ENCODE peak calls at places on chromosomes 3 and 15, in eight cellular contexts. Z, P, U, X, E, T, B and F are unnamed samples.

GRCh38 chr3:33099701-33100100 is 2.8 kb upstream of the GLB1 start:
- DNase-seq in Z (no peak), P (no peak), U (no peak), X (no peak), E (no peak), T (no peak), B (no peak), F (no peak)

GRCh38 chr15:61083781-61084134 is 145.3 kb downstream of the RORA start:
- DNase-seq in Z (no peak), P (no peak), U (no peak), X (no peak), E (no peak), T (no peak), B (no peak), F (no peak)

GRCh38 chr15:28929200-28929599 is 43.4 kb downstream of the APBA2 start:
- DNase-seq in Z (no peak), P (no peak), U (no peak), X (no peak), E (no peak), T (no peak), B (no peak), F (no peak)

GRCh38 chr15:92025717-92026270 is 172.3 kb downstream of the SLCO3A1 start:
- DNase-seq in Z (no peak), P (no peak), U (peak), X (no peak), E (no peak), T (no peak), B (no peak), F (no peak)

GRCh38 chr15:52466134-52466701 is 62.5 kb downstream of the MYO5A start:
- DNase-seq in Z (no peak), P (peak), U (no peak), X (peak), E (no peak), T (peak), B (no peak), F (peak)

GRCh38 chr3:127443581-127444375 is 146.8 kb downstream of the TPRA1 start:
- DNase-seq in Z (no peak), P (no peak), U (no peak), X (no peak), E (no peak), T (no peak), B (no peak), F (no peak)

GRCh38 chr3:172125963-172126403 is 86.6 kb downstream of the FNDC3B start:
- DNase-seq in Z (peak), P (no peak), U (peak), X (no peak), E (no peak), T (no peak), B (no peak), F (no peak)

GRCh38 chr15:99476413-99477222 is 89.2 kb upstream of the MEF2A start:
- DNase-seq in Z (peak), P (no peak), U (peak), X (no peak), E (no peak), T (peak), B (peak), F (peak)

GRCh38 chr3:107767897-107768605 is 245.3 kb downstream of the BBX start:
- DNase-seq in Z (no peak), P (no peak), U (no peak), X (no peak), E (no peak), T (no peak), B (no peak), F (no peak)

GRCh38 chr3:31544634-31545033 is 11.9 kb downstream of the STT3B start:
- DNase-seq in Z (no peak), P (no peak), U (peak), X (no peak), E (no peak), T (no peak), B (no peak), F (no peak)

GRCh38 chr3:124117486-124117885 is 125.6 kb upstream of the ROPN1 start:
- DNase-seq in Z (peak), P (no peak), U (no peak), X (no peak), E (no peak), T (no peak), B (no peak), F (no peak)

GRCh38 chr3:42657675-42658074 is 4.2 kb downstream of the ZBTB47 start:
- DNase-seq in Z (no peak), P (no peak), U (no peak), X (no peak), E (no peak), T (no peak), B (no peak), F (no peak)

GRCh38 chr15:45276851-45277250 is 24.8 kb downstream of the SLC28A2 start:
- DNase-seq in Z (peak), P (peak), U (peak), X (peak), E (no peak), T (peak), B (peak), F (peak)

GRCh38 chr15:22888120-22888859 is 49.8 kb downstream of the NIPA2 start:
- DNase-seq in Z (peak), P (no peak), U (peak), X (no peak), E (no peak), T (no peak), B (no peak), F (no peak)

GRCh38 chr15:101675015-101675414 is 22.8 kb upstream of the TM2D3 start:
- DNase-seq in Z (peak), P (no peak), U (no peak), X (no peak), E (no peak), T (no peak), B (no peak), F (no peak)

GRCh38 chr3:173371848-173372487 is 25.6 kb upstream of the NLGN1 start:
- DNase-seq in Z (peak), P (peak), U (peak), X (peak), E (no peak), T (no peak), B (peak), F (peak)
- TF ChIP-seq CTCF in Z (peak), P (peak), U (peak), X (peak), E (peak), T (peak), B (peak), F (peak)

DNA sequence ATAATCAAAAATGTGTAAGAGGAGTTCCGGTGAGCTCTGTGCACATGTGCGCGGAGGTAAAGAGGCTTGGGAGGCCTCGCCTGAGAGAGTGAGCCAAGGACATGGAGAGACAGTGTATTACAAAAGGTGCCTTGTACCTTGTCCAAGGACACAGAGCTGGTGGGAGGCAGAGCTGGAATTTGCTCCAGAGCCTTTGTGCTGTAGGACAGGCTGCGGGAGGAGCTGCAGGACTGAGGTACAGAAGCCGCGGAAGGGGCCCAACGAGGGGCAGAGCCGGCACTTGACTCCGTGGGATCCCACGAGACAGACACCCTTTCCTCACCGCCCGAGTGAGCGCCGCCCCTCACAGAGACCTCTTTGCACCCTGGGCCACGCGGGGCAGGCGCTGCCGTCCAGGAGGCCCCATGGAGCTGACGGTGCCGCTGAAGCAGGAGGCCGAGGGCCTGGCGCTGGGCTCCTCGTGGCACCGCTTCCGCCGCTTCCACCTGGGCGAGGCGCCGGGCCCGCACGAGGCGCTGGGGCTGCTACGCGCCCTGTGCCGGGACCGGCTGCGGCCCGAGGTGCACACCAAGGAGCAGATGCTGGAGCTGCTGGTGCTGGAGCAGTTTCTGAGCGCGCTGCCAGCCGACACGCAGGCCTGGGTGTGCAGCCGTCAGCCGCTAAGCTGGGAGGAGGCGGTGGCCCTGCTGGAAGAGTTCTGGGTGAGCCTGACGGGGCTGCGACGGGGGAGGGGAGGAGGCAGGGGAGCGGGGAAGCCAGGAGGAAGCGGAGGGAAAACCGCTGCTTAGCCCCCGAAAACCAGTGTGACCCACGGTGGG is 68.7 kb downstream of the SLTM start:
- DNase-seq in Z (no peak), P (peak), U (peak), X (no peak), E (no peak), T (no peak), B (peak), F (peak)
- H2AFZ ChIP-seq in Z (no peak), P (peak), U (peak), X (no peak), E (no peak), T (peak), B (no peak), F (peak)

DNA sequence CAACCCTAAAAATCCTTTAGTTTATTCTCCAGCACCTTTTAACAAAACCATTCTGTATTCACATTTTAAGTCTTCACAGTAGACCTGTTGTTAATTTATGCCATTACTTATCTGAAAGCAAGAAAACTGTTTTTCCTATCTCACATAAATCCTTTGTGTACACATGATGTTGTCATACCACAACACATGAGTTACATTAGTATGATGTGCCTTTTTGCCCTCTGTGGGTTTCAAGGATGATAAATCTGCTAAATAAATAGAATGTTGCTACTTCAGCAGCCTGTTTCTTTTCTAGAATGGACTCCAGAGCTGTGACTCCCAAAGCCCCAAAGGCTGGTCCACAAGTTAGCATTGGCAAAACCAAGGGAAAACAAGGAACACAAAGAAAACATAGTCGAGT is 151.6 kb downstream of the SERPINI1 start:
- DNase-seq in Z (peak), P (no peak), U (peak), X (no peak), E (no peak), T (no peak), B (no peak), F (no peak)
- TF ChIP-seq EZH2phosphoT487 in Z (no peak), P (no peak), U (no peak), X (no peak), E (no peak), T (no peak), B (no peak), F (no peak)

GRCh38 chr15:98150531-98150930 is 190.0 kb downstream of the ARRDC4 start:
- DNase-seq in Z (no peak), P (no peak), U (no peak), X (peak), E (no peak), T (peak), B (no peak), F (no peak)

GRCh38 chr15:98144388-98144787 is 183.9 kb downstream of the ARRDC4 start:
- DNase-seq in Z (no peak), P (no peak), U (no peak), X (no peak), E (no peak), T (no peak), B (no peak), F (no peak)

GRCh38 chr15:98146031-98146430 is 185.5 kb downstream of the ARRDC4 start:
- DNase-seq in Z (no peak), P (no peak), U (no peak), X (no peak), E (no peak), T (no peak), B (no peak), F (no peak)

GRCh38 chr15:98150084-98150483 is 189.6 kb downstream of the ARRDC4 start:
- DNase-seq in Z (no peak), P (no peak), U (no peak), X (no peak), E (no peak), T (peak), B (no peak), F (no peak)

DNA sequence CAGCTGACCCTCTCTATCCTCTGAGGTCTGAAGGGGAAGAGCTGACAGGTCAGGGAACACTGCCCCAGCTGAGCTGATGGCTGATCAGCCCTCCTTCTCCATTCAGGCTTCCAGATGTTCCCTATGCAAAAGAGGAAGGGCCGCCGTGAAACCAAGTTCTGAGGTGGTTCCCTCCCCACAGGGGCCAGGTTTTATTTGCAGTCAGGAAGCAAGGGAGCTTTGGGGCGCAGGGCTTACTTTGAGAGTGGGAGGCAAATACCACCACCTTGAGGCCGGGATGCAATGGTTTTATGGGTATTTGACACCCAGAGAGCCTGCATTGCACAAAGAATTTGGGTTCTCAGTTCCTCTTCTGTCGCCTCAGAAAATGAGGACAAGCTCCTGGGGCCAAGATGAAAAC is 186.9 kb downstream of the ARRDC4 start:
- DNase-seq in Z (no peak), P (peak), U (no peak), X (no peak), E (no peak), T (peak), B (no peak), F (no peak)
- TF ChIP-seq CTCF in Z (no peak), P (no peak), U (no peak), X (no peak), E (no peak), T (no peak), B (no peak), F (no peak)

DNA sequence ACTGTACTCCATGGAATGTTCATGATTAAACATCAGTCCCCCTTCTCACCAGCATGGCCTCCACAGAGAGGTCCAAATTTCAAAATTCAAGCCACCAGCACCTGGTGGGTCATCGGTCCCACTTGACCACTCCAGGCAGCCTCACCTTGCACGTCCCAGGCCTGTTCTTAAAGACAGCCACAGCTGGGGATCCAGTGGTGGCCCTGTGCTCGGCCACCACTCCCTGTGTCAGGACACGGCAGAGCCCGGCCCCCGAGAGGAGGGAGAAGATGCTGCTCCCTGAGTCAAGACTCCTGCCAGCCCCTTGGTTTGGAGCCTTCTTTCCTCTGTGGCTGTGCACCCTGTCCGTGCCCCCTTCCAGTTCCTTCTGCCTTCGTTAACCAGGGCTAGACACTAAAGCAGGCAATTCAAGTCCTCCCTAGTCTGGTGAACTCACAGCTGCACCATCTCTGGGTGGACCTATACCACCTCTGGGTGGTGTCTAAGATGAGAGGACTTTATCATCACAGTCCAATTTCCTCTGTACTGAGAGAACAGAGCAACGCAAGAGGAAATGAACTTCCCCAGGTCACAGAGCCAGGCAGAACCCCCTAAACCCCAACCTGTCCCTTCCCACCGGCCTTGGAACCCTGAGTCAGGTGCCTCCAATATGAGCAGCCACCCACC is 97.1 kb downstream of the MEGF11 start:
- DNase-seq in Z (no peak), P (no peak), U (no peak), X (no peak), E (no peak), T (peak), B (no peak), F (no peak)
- H2AFZ ChIP-seq in Z (no peak), P (no peak), U (no peak), X (no peak), E (no peak), T (peak), B (no peak), F (no peak)

DNA sequence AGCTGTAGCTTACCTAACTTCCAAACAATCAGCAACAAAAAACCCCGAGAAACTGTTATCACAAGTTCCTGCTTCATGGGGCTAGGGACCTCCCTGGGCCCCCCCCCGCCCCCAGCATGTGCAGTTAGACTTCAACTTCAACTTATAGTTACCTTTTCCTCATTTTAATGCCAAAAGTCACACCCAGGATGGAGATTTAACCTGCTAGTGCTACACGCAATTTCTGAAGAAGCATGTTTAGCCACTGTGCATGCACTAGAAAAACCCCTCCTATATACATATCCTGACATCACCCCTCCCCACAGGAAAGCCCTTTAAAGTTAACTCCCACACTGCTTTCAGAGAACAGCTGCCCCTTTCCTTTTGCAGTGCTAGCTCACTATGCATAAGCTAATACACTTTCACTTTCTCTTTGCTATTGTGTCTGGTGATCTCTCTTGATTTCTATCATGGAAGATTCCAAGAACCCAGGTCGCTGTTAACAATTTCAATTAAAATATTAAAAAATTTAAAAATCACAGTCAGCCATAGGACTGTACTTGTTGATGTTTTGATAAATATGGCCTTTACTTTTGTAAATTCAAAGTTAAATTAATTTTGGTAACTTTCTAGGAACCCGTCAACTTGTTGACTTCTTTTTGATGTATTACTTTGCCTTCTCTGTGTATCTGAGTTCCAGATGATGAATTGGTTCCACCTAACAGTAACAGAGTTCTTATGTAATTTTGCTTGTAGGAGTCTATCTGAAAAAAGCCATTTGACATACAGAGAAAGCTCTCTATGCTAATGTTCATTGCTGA is 75.2 kb upstream of the ACAD9 start:
- DNase-seq in Z (no peak), P (peak), U (no peak), X (peak), E (no peak), T (peak), B (no peak), F (no peak)
- TF ChIP-seq EZH2phosphoT487 in Z (no peak), P (no peak), U (no peak), X (no peak), E (no peak), T (no peak), B (no peak), F (no peak)

DNA sequence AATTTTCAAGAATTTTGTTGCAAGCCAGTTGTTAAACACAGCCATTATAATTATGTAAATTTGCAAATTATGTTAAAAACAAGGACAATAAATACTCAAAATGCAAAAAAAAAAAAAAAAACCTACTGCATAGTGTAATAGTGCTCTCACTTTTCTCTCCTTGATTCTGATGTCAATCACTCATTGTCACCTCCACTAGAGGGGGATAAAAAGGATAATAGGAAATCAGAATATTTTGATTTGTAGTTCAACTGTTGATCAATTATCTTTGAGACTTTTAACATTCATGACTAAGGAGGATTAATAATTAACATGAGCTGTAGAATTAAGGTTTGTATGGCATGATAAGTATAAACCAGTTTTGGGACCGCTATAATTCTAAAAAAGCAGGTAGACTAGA is 40.2 kb downstream of the PPARG start:
- DNase-seq in Z (no peak), P (no peak), U (no peak), X (no peak), E (no peak), T (no peak), B (no peak), F (no peak)
- TF ChIP-seq CTCF in Z (peak), P (no peak), U (no peak), X (no peak), E (peak), T (peak), B (no peak), F (peak)

GRCh38 chr3:155363690-155364070 is 70.2 kb upstream of the STRIT1 start:
- DNase-seq in Z (no peak), P (peak), U (no peak), X (no peak), E (no peak), T (no peak), B (no peak), F (peak)
- H2AFZ ChIP-seq in Z (no peak), P (no peak), U (no peak), X (no peak), E (no peak), T (no peak), B (no peak), F (no peak)

DNA sequence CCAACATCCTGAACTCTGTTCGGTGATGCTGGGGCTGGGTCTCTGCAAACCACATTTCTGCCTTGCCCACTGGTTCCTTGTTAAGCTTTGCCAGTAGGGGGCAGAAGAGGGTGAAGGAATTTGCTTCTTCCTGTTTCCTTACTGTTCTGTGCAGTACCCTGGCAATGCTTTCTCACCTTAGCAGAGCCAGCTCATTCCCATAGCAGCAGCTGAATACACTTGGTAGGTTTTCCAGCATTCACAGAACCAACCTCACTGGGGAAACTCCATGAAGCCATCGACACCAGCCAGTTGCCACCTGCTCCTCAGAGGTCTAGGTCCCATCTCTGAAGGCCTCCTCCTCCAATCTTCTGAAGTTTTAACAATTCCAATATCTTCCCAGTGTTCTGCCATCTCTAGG is 308.4 kb downstream of the PDCD6IP start:
- DNase-seq in Z (peak), P (peak), U (peak), X (peak), E (peak), T (peak), B (peak), F (peak)
- TF ChIP-seq EZH2phosphoT487 in Z (no peak), P (no peak), U (no peak), X (no peak), E (no peak), T (no peak), B (no peak), F (no peak)

GRCh38 chr3:177484926-177485325 is 287.6 kb upstream of the TBL1XR1 start:
- DNase-seq in Z (no peak), P (no peak), U (no peak), X (no peak), E (no peak), T (no peak), B (no peak), F (no peak)

GRCh38 chr3:177482048-177482741 is 284.9 kb upstream of the TBL1XR1 start:
- DNase-seq in Z (peak), P (no peak), U (no peak), X (no peak), E (no peak), T (no peak), B (no peak), F (no peak)

GRCh38 chr3:177481329-177481728 is 284.0 kb upstream of the TBL1XR1 start:
- DNase-seq in Z (no peak), P (no peak), U (no peak), X (no peak), E (no peak), T (peak), B (no peak), F (peak)

GRCh38 chr3:177484206-177484605 is 286.9 kb upstream of the TBL1XR1 start:
- DNase-seq in Z (no peak), P (no peak), U (no peak), X (no peak), E (no peak), T (no peak), B (no peak), F (no peak)

GRCh38 chr3:177483182-177483967 is 286.1 kb upstream of the TBL1XR1 start:
- DNase-seq in Z (peak), P (peak), U (peak), X (no peak), E (peak), T (peak), B (no peak), F (peak)
- TF ChIP-seq CTCF in Z (peak), P (peak), U (peak), X (no peak), E (peak), T (peak), B (peak), F (peak)